ENCODE peak calls at places on chromosomes 6 and 20, in four cellular contexts. Q is fibroblast of villous mesenchyme, F is left ventricle myocardium inferior, W is colonic mucosa. H is an unnamed sample.

GRCh38 chr6:159108438-159108985 is 60.7 kb upstream of the FNDC1 start:
- DNase-seq in Q (no peak), F (no peak), W (no peak), H (no peak)

GRCh38 chr20:59604770-59605665 is 678 bp downstream of the PHACTR3 start:
- DNase-seq in Q (no peak), F (no peak), W (no peak), H (no peak)

GRCh38 chr6:104606361-104606760 is 253.4 kb downstream of the HACE1 start:
- DNase-seq in Q (no peak), F (no peak), W (no peak), H (no peak)

GRCh38 chr6:14791525-14791924 is 454.3 kb upstream of the JARID2 start:
- DNase-seq in Q (peak), F (no peak), W (no peak), H (no peak)

GRCh38 chr6:159084493-159085091 is 39.8 kb upstream of the TAGAP start:
- DNase-seq in Q (peak), F (no peak), W (no peak), H (no peak)

GRCh38 chr6:80263603-80264002 is 157.1 kb downstream of the BCKDHB start:
- DNase-seq in Q (no peak), F (no peak), W (no peak), H (no peak)

GRCh38 chr20:2801459-2801728 is 967 bp upstream of the CPXM1 start:
- DNase-seq in Q (no peak), F (no peak), W (no peak), H (no peak)

GRCh38 chr6:146857960-146858308 is 259.2 kb downstream of the ADGB start:
- DNase-seq in Q (no peak), F (no peak), W (no peak), H (no peak)

GRCh38 chr6:17714879-17715860 is 8.4 kb upstream of the NUP153 start:
- DNase-seq in Q (peak), F (no peak), W (no peak), H (no peak)

GRCh38 chr20:35776513-35777101 is 4.8 kb downstream of the PHF20 start:
- DNase-seq in Q (peak), F (peak), W (peak), H (peak)

GRCh38 chr6:149248688-149249369 is 68.7 kb upstream of the TAB2 start:
- DNase-seq in Q (no peak), F (no peak), W (peak), H (no peak)

GRCh38 chr20:728022-728944 is 40.0 kb downstream of the SLC52A3 start:
- DNase-seq in Q (peak), F (peak), W (peak), H (no peak)

GRCh38 chr6:158226655-158227512 is 58.7 kb downstream of the GTF2H5 start:
- DNase-seq in Q (no peak), F (no peak), W (peak), H (no peak)

GRCh38 chr6:5968817-5969726 is 37.7 kb downstream of the NRN1 start:
- DNase-seq in Q (no peak), F (peak), W (no peak), H (no peak)

GRCh38 chr20:41078329-41078728 is 49.7 kb downstream of the TOP1 start:
- DNase-seq in Q (peak), F (no peak), W (no peak), H (no peak)

GRCh38 chr20:49636447-49636846 is 68.5 kb upstream of the PTGIS start:
- DNase-seq in Q (no peak), F (peak), W (no peak), H (no peak)

GRCh38 chr6:5279891-5280338 is 18.6 kb downstream of the FARS2 start:
- DNase-seq in Q (no peak), F (no peak), W (no peak), H (no peak)

GRCh38 chr20:50378170-50379000 is 131.8 kb upstream of the PTPN1 start:
- DNase-seq in Q (peak), F (no peak), W (no peak), H (no peak)

GRCh38 chr20:42747765-42748411 is 441.8 kb downstream of the PTPRT start:
- DNase-seq in Q (no peak), F (no peak), W (no peak), H (peak)

GRCh38 chr6:33906413-33906812 is 102.6 kb upstream of the MLN start:
- DNase-seq in Q (no peak), F (no peak), W (no peak), H (peak)

GRCh38 chr6:28653876-28654275 is 128.2 kb downstream of the GPX5 start:
- DNase-seq in Q (no peak), F (no peak), W (no peak), H (no peak)

GRCh38 chr6:36840471-36841461 is 1.5 kb upstream of the CPNE5 start:
- DNase-seq in Q (no peak), F (peak), W (no peak), H (no peak)

GRCh38 chr20:58555078-58555765 is 40.0 kb upstream of the APCDD1L start:
- DNase-seq in Q (peak), F (no peak), W (no peak), H (no peak)

GRCh38 chr6:130385059-130385695 is 19.4 kb downstream of the TMEM200A start:
- DNase-seq in Q (peak), F (no peak), W (no peak), H (no peak)
- H3K4me3 ChIP-seq in Q (no peak), F (no peak), W (no peak), H (no peak)

GRCh38 chr20:47480239-47480638 is 21.4 kb upstream of the NCOA3 start:
- DNase-seq in Q (no peak), F (no peak), W (no peak), H (no peak)
- TF ChIP-seq CTCF in Q (no peak), F (no peak), W (no peak), H (no peak)

DNA sequence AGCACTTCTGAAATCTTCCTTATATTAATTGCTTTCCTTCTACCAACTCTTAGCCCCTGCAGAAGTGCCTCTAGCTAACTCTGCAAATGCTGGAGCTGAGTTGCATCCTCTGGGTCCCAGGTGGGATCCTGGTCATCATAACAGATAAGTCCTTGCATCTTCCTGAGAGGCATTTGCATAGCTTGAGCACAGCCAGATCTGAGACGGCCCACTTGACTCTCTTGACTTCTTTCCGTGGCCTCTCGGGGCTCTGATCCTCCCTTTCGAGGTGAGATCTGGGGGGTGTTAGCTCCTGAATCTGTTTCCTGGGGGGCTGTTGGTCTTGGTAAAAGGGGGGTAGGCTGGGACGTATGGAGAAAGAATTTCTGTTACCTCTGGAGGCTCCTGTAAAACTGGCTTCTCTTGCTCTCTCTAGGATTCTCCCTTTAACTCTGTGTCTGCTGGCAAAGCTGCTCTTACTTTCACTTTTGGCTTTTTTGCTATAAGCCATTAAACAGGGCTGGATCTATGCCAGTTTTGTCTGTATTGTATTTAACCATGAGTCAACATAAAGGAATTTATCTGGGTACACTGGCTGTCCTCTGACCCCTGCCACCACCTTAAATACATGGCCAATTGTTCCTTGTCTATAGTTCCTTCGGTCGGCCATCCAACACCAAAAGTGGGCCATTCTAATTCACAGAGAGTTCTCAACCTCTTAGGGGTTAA is 223.1 kb upstream of the SYNCRIP start:
- DNase-seq in Q (peak), F (no peak), W (peak), H (no peak)
- H3K4me3 ChIP-seq in Q (peak), F (peak), W (peak), H (no peak)

GRCh38 chr6:55953384-55953783 is 78.0 kb upstream of the BMP5 start:
- DNase-seq in Q (peak), F (no peak), W (no peak), H (peak)
- TF ChIP-seq CTCF in Q (peak), F (peak), W (no peak), H (peak)

H was measured in LNCaP clone FGC.